ENCODE peak calls at places on chromosomes 4 and X, in eight cellular contexts. B is Peyer's patch, S is adrenal gland, R is body of pancreas, D is GM12892, X is breast epithelium, U is lower leg skin, Q is A549. C is an unnamed sample.
A peak's percentile ranks its signal among the peaks of the same experiment; 100 is the strongest.

GRCh38 chrX:39869846-39870601 is 227.7 kb downstream of the BCOR start:
- DNase-seq in B (no peak), S (no peak), R (no peak), D (no peak), X (no peak), U (no peak), Q (peak; percentile 10), C (no peak)

GRCh38 chr4:117773067-117773946 is 261.0 kb upstream of the NDST3 start:
- DNase-seq in B (peak; percentile 49), S (no peak), R (no peak), D (no peak), X (no peak), U (no peak), Q (no peak), C (no peak)

GRCh38 chr4:123832173-123833026 is 435.8 kb downstream of the SPRY1 start:
- DNase-seq in B (no peak), S (peak; percentile 78), R (peak; percentile 14), D (no peak), X (no peak), U (peak; percentile 76), Q (no peak), C (peak; percentile 81)

GRCh38 chr4:53076335-53076958 is 214.3 kb downstream of the RASL11B start:
- DNase-seq in B (no peak), S (no peak), R (no peak), D (no peak), X (no peak), U (no peak), Q (no peak), C (no peak)

GRCh38 chr4:127124919-127125318 is 507.8 kb upstream of the INTU start:
- DNase-seq in B (no peak), S (no peak), R (no peak), D (no peak), X (no peak), U (no peak), Q (no peak), C (no peak)

GRCh38 chrX:21738145-21738949 is 19.6 kb downstream of the SMPX start:
- DNase-seq in B (no peak), S (peak; percentile 79), R (no peak), D (no peak), X (no peak), U (no peak), Q (no peak), C (no peak)

GRCh38 chr4:163681208-163681821 is 186.8 kb downstream of the TMA16 start:
- DNase-seq in B (no peak), S (no peak), R (no peak), D (peak; percentile 15), X (no peak), U (peak; percentile 22), Q (no peak), C (no peak)

GRCh38 chr4:135243960-135244561 is 1042.5 kb upstream of the PABPC4L start:
- DNase-seq in B (no peak), S (no peak), R (no peak), D (no peak), X (no peak), U (no peak), Q (no peak), C (no peak)

GRCh38 chr4:112847781-112848180 is 201.7 kb upstream of the ANK2 start:
- DNase-seq in B (no peak), S (no peak), R (no peak), D (no peak), X (no peak), U (no peak), Q (no peak), C (no peak)

GRCh38 chr4:182917182-182918043 is at the start of gene DCTD:
- DNase-seq in B (peak; percentile 86), S (peak; percentile 83), R (peak; percentile 82), D (peak; percentile 53), X (peak; percentile 60), U (peak; percentile 65), Q (no peak), C (peak; percentile 86)
- TF ChIP-seq POLR2A in B (peak; percentile 38), S (no peak), R (peak; percentile 50), D (peak; percentile 84), X (no peak), U (no peak), Q (peak; percentile 43), C (peak; percentile 13)

DNA sequence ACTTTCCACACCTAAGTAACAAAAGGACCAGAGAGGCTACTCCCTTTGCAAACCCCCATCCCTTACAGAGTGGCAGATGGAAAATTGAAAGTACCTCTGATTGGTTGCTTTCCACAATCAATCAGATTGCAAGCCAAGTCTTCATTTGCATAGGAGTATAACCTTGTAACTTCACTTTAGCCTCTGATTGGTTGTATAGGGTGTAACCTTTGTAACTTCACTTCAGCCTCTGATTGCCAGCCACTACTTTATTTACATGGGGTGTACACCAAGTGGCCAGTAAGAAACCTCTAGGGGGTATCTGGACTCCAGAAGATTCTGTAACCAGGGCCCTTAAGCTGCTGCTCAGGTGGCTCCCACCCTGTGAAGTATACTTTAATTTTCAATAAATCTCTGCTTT is 48.6 kb downstream of the GPC4 start:
- DNase-seq in B (no peak), S (no peak), R (no peak), D (no peak), X (no peak), U (no peak), Q (no peak), C (no peak)
- TF ChIP-seq POLR2A in B (no peak), S (no peak), R (no peak), D (no peak), X (no peak), U (no peak), Q (no peak), C (no peak)

GRCh38 chrX:53255738-53256191 is 25.6 kb downstream of the IQSEC2 start:
- DNase-seq in B (no peak), S (no peak), R (no peak), D (no peak), X (no peak), U (no peak), Q (no peak), C (peak; percentile 53)
- TF ChIP-seq POLR2A in B (no peak), S (no peak), R (no peak), D (no peak), X (no peak), U (no peak), Q (no peak), C (no peak)

DNA sequence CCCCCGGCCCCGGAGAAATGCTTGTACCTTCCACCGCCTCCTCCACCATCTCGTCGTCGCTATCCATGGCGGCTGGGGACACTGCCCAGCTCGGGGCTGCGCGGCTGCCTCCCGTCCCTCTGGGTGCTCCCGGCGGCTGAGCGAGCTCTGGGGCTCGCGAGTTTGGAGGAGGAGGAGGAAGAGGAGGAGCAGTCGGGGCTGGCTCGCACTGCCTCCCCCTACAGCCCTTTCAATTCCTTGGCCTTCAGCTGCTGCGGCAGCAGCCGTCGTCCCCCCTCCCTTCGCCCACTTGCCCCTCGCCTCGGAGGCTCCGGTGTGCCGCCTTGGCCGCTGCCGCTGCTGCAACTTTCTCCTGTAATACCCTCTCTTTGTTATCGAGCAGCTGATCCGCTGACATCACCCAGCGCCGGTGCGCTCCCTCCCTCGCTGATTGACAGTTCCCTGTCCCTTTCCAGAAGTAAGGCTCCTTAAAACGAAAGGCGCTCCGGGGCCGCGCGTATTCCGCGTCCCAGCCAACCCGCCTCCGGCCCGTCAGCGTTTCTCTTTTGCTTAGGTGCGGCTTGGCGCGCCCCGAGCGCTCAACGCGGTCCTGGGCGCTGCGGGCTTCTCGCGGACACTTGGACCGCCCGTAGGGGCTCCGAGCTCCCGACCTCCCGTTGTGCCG is at the start of gene SETD7:
- DNase-seq in B (peak; percentile 81), S (peak; percentile 92), R (peak; percentile 80), D (peak; percentile 31), X (peak; percentile 79), U (peak; percentile 75), Q (peak; percentile 38), C (peak; percentile 90)
- TF ChIP-seq POLR2A in B (peak; percentile 53), S (peak; percentile 65), R (peak; percentile 85), D (no peak), X (peak; percentile 91), U (no peak), Q (peak; percentile 65), C (peak; percentile 80)

GRCh38 chrX:153845842-153846241 is 15.5 kb upstream of the PDZD4 start:
- DNase-seq in B (no peak), S (no peak), R (no peak), D (no peak), X (no peak), U (no peak), Q (no peak), C (no peak)

GRCh38 chrX:153848325-153848724 is 18.0 kb upstream of the PDZD4 start:
- DNase-seq in B (no peak), S (no peak), R (no peak), D (no peak), X (no peak), U (no peak), Q (no peak), C (no peak)

GRCh38 chrX:153845195-153845594 is 14.9 kb upstream of the PDZD4 start:
- DNase-seq in B (no peak), S (no peak), R (no peak), D (no peak), X (no peak), U (no peak), Q (no peak), C (no peak)

GRCh38 chrX:153844509-153845082 is 14.3 kb upstream of the PDZD4 start:
- DNase-seq in B (no peak), S (no peak), R (no peak), D (no peak), X (no peak), U (no peak), Q (no peak), C (no peak)
- TF ChIP-seq POLR2A in B (no peak), S (no peak), R (no peak), D (no peak), X (no peak), U (no peak), Q (no peak), C (no peak)

C was measured in sigmoid colon.